ENCODE peak calls at places on chromosomes 12 and 14, in four cellular contexts. One of them, this sample, is unnamed.

GRCh38 chr12:123934829-123935228 is 37.8 kb downstream of the CCDC92 start:
- DNase-seq in MCF 10A: peak; percentile 67
- DNase-seq in AG04450: no peak
- DNase-seq in AG10803: peak; percentile 76
- DNase-seq in this sample: no peak

GRCh38 chr14:102182190-102182589 is 42.5 kb downstream of the WDR20 start:
- DNase-seq in MCF 10A: peak; percentile 59
- DNase-seq in AG04450: no peak
- DNase-seq in AG10803: peak; percentile 70
- DNase-seq in this sample: no peak

GRCh38 chr12:120412421-120412820 is 25.5 kb upstream of the COX6A1 start:
- DNase-seq in MCF 10A: no peak
- DNase-seq in AG04450: no peak
- DNase-seq in AG10803: no peak
- DNase-seq in this sample: no peak

GRCh38 chr14:24139272-24139934 is 2.0 kb downstream of the EMC9 start:
- DNase-seq in MCF 10A: no peak
- DNase-seq in AG04450: no peak
- DNase-seq in AG10803: no peak
- DNase-seq in this sample: no peak

GRCh38 chr14:41824441-41824840 is 217.8 kb downstream of the LRFN5 start:
- DNase-seq in MCF 10A: no peak
- DNase-seq in AG04450: no peak
- DNase-seq in AG10803: no peak
- DNase-seq in this sample: no peak

GRCh38 chr14:71243697-71244096 is 336.4 kb downstream of the PCNX1 start:
- DNase-seq in MCF 10A: no peak
- DNase-seq in AG04450: peak; percentile 69
- DNase-seq in AG10803: peak; percentile 96
- DNase-seq in this sample: no peak

GRCh38 chr12:14280921-14281320 is 84.6 kb upstream of the ATF7IP start:
- DNase-seq in MCF 10A: no peak
- DNase-seq in AG04450: no peak
- DNase-seq in AG10803: no peak
- DNase-seq in this sample: no peak

GRCh38 chr12:46185686-46186085 is 83.2 kb downstream of the SLC38A1 start:
- DNase-seq in MCF 10A: no peak
- DNase-seq in AG04450: no peak
- DNase-seq in AG10803: no peak
- DNase-seq in this sample: no peak

GRCh38 chr14:81679226-81679625 is 145.6 kb upstream of the SEL1L start:
- DNase-seq in MCF 10A: no peak
- DNase-seq in AG04450: no peak
- DNase-seq in AG10803: no peak
- DNase-seq in this sample: no peak

GRCh38 chr12:66624806-66625205 is 54.1 kb downstream of the GRIP1 start:
- DNase-seq in MCF 10A: no peak
- DNase-seq in AG04450: no peak
- DNase-seq in AG10803: no peak
- DNase-seq in this sample: no peak

GRCh38 chr14:30547388-30548048 is 11.4 kb upstream of the G2E3 start:
- DNase-seq in MCF 10A: no peak
- DNase-seq in AG04450: no peak
- DNase-seq in AG10803: no peak
- DNase-seq in this sample: no peak

GRCh38 chr14:64845878-64846277 is 33.8 kb downstream of the SPTB start:
- DNase-seq in MCF 10A: no peak
- DNase-seq in AG04450: peak; percentile 36
- DNase-seq in AG10803: peak; percentile 65
- DNase-seq in this sample: no peak

GRCh38 chr12:30197392-30198047 is 413.8 kb upstream of the TMTC1 start:
- DNase-seq in MCF 10A: peak; percentile 69
- DNase-seq in AG04450: peak; percentile 2
- DNase-seq in AG10803: no peak
- DNase-seq in this sample: no peak

GRCh38 chr12:46266382-46266791 is 2.5 kb downstream of the SLC38A1 start:
- DNase-seq in MCF 10A: peak; percentile 81
- DNase-seq in AG04450: no peak
- DNase-seq in AG10803: peak; percentile 37
- DNase-seq in this sample: no peak

GRCh38 chr12:67286257-67286656 is 17.1 kb downstream of the CAND1 start:
- DNase-seq in MCF 10A: no peak
- DNase-seq in AG04450: no peak
- DNase-seq in AG10803: no peak
- DNase-seq in this sample: no peak

GRCh38 chr12:103588680-103589079 is 1.6 kb downstream of the STAB2 start:
- DNase-seq in MCF 10A: no peak
- DNase-seq in AG04450: no peak
- DNase-seq in AG10803: no peak
- DNase-seq in this sample: no peak

GRCh38 chr12:121748571-121749265 is 36.2 kb downstream of the TMEM120B start:
- DNase-seq in MCF 10A: no peak
- DNase-seq in AG04450: peak; percentile 71
- DNase-seq in AG10803: peak; percentile 35
- DNase-seq in this sample: peak; percentile 85

GRCh38 chr14:100709956-100710284 is 16.8 kb upstream of the DLK1 start:
- DNase-seq in MCF 10A: no peak
- DNase-seq in AG04450: no peak
- DNase-seq in AG10803: no peak
- DNase-seq in this sample: no peak

GRCh38 chr14:100710391-100711116 is 16.1 kb upstream of the DLK1 start:
- DNase-seq in MCF 10A: no peak
- DNase-seq in AG04450: no peak
- DNase-seq in AG10803: no peak
- DNase-seq in this sample: peak; percentile 79

GRCh38 chr14:100706860-100707259 is 19.8 kb upstream of the DLK1 start:
- DNase-seq in MCF 10A: no peak
- DNase-seq in AG04450: no peak
- DNase-seq in AG10803: no peak
- DNase-seq in this sample: no peak

GRCh38 chr14:100709252-100709955 is 17.3 kb upstream of the DLK1 start:
- DNase-seq in MCF 10A: no peak
- DNase-seq in AG04450: no peak
- DNase-seq in AG10803: no peak
- DNase-seq in this sample: no peak

DNA sequence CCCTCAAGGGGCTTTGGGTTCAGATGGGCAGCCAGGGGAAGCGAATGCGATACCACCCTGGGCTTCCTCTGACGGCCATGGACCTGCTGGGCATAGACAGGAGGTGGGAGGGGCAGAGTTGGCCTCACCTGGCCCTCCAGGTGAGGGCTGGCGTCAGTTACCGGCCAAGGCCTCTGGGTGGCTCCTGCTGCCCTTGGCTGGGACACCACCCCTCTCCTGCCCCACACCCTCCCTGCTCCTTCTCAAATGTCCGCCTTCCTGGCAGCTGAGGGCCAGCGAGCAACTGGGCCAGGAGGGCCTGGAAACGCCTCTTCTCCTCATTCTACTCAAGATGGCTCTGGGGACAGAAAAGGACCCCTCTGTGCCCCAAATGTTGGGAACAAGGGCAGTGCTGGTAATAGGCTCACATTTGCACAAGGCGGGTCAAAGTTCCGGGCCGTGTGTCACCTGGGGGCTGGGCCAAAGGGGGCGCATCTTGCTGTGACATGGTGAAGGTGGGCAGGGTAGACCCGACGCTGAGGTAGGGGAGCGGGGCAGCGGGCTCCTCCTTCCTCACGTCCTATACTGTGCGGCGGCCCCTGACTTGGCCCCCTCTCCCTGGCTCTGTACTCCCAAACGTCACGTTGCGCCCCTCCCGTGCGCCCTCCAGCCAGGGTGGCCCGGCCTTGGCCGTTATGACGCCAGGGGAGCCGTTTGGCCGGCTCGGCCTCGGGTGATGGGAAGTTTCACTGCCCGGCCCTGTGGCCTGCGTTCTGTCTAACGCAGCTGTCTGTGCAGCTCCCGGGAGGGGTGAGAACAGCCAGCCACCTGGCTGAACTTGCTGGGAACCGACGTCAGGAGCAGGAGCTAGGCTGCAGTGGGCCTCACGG is 18.1 kb upstream of the DLK1 start:
- DNase-seq in MCF 10A: peak; percentile 70
- DNase-seq in AG04450: no peak
- DNase-seq in AG10803: no peak
- DNase-seq in this sample: peak; percentile 93
- TF ChIP-seq CTCF in MCF 10A: no peak
- TF ChIP-seq CTCF in AG04450: no peak
- TF ChIP-seq CTCF in AG10803: no peak
- TF ChIP-seq CTCF in this sample: no peak

DNA sequence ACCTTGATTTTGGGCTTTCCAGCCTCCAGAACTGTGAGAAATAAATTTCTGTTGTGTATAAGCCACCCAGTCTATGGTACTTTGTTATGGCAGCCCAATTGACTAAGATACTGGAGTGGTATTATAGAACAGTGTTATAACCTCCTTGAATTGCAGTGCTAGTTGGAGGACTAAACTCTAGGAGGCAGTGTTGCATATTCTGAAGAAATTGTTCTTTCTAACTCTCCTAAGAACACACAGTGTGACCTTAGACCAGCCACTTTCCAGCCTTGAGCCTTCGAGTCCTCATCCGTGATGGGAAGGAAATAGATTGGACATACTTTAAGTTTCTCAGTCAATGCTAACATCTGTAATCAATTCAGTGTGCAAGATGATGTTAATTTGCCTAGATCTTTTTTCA is 22.4 kb upstream of the LRRC10 start:
- DNase-seq in MCF 10A: peak; percentile 4
- DNase-seq in AG04450: no peak
- DNase-seq in AG10803: no peak
- DNase-seq in this sample: no peak
- TF ChIP-seq CTCF in MCF 10A: peak; percentile 13
- TF ChIP-seq CTCF in AG04450: peak; percentile 11
- TF ChIP-seq CTCF in AG10803: no peak
- TF ChIP-seq CTCF in this sample: no peak

DNA sequence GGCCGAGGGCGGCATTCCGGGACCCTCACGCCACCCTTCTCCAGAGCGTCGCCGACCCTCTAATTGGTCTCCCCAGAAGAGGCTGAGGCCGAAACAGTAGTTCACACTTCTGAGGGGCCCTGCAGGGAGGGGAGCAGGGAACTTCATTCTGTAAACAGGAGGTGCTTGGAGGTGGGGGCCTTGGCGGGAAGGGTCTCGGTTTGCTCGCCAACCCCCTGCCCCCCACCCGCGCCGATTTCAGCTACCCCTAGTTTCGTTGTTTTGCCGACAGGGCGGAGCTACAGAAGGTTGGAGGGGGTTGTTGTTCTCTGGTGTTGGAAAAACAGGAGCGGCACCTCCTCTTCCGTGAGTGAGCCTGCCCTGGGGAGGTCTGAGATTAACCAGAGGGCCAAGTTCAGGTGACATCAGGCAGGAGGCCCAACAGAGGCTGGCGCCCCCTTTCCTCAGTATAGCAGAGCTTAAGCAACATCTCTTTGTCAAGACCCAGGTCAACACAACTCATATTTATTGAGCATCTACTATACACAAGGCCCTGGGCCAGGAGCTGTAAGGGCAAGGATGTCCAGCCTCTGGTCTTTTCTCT is 682 bp downstream of the ERBB3 start:
- DNase-seq in MCF 10A: peak; percentile 30
- DNase-seq in AG04450: no peak
- DNase-seq in AG10803: no peak
- DNase-seq in this sample: no peak
- TF ChIP-seq CTCF in MCF 10A: no peak
- TF ChIP-seq CTCF in AG04450: no peak
- TF ChIP-seq CTCF in AG10803: no peak
- TF ChIP-seq CTCF in this sample: no peak

DNA sequence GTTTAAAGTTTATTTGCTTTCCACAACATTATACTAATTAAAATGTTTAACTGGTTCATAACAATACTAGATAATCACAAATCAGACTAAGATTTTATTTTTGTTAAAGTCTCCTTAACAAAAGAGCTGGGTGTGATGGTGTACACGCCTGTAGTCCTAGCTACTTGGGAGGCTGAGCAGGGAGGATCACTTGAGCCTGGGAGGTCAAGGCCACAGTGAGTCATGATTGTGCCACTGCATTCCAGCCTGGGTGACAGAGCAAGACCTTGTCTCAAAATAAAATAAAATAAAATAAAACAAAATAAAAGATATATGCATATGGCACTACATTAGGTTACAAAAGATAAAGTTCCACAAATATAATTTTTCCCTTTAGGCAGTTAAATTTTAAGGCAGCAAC is 5.6 kb downstream of the MIS18BP1 start:
- DNase-seq in MCF 10A: no peak
- DNase-seq in AG04450: no peak
- DNase-seq in AG10803: no peak
- DNase-seq in this sample: no peak
- TF ChIP-seq CTCF in MCF 10A: no peak
- TF ChIP-seq CTCF in AG04450: no peak
- TF ChIP-seq CTCF in AG10803: no peak
- TF ChIP-seq CTCF in this sample: no peak

GRCh38 chr14:25394791-25395391 is 344.9 kb upstream of the STXBP6 start:
- DNase-seq in MCF 10A: no peak
- DNase-seq in AG04450: no peak
- DNase-seq in AG10803: no peak
- DNase-seq in this sample: no peak
- TF ChIP-seq CTCF in MCF 10A: no peak
- TF ChIP-seq CTCF in AG04450: no peak
- TF ChIP-seq CTCF in AG10803: no peak
- TF ChIP-seq CTCF in this sample: no peak

GRCh38 chr12:115752151-115752550 is 525.3 kb downstream of the MED13L start:
- DNase-seq in MCF 10A: no peak
- DNase-seq in AG04450: peak; percentile 11
- DNase-seq in AG10803: peak; percentile 53
- DNase-seq in this sample: no peak

GRCh38 chr12:115750340-115750739 is 527.2 kb downstream of the MED13L start:
- DNase-seq in MCF 10A: no peak
- DNase-seq in AG04450: no peak
- DNase-seq in AG10803: no peak
- DNase-seq in this sample: no peak

GRCh38 chr12:115755061-115755751 is 522.3 kb downstream of the MED13L start:
- DNase-seq in MCF 10A: no peak
- DNase-seq in AG04450: no peak
- DNase-seq in AG10803: no peak
- DNase-seq in this sample: no peak

GRCh38 chr12:115755752-115756140 is 521.7 kb downstream of the MED13L start:
- DNase-seq in MCF 10A: no peak
- DNase-seq in AG04450: no peak
- DNase-seq in AG10803: no peak
- DNase-seq in this sample: no peak

DNA sequence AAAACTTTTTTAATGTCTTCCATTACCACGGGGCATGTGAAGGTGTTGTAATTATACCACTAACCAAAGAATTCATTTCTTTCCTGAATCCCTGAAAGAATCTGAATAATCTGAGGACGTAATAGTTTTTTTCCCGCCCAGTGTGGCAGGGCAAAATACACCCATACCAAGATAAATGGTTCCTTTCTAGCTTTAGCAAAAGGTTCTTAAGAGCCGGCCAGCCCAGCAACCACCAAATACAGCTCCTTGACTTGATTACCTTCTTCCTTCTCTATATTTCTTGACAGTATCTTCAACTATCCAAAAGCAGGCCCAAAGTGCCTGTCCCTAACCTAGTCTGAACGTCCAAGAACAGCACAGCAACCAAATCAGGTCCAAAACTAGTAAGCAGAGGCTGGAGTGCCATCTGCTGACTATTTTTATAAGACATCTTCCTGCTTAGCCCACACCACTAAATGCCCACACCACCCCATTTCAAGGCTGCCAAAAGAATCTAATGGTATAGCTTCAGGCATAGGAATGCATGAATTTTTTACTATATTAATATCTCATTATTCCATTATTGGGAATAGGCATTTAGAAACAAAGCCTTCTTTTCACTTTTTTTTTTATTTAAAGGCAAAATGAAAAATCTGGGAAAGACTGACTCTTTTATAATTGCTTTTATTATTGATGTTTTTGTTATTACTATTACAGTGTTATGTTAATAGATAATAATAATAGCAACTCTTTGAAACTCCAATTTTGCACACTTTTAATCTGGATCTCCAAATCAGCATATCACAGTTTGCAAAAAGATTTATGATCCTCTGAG is 524.4 kb downstream of the MED13L start:
- DNase-seq in MCF 10A: peak; percentile 66
- DNase-seq in AG04450: peak; percentile 48
- DNase-seq in AG10803: peak; percentile 78
- DNase-seq in this sample: peak; percentile 63
- TF ChIP-seq CTCF in MCF 10A: peak; percentile 64
- TF ChIP-seq CTCF in AG04450: peak; percentile 79
- TF ChIP-seq CTCF in AG10803: peak; percentile 84
- TF ChIP-seq CTCF in this sample: peak; percentile 47

This sample was measured in adrenal gland.